ENCODE peak calls at places on chromosomes 2 and 18, in eight cellular contexts. F is HepG2, C is K562, M is HCT116, W is upper lobe of left lung, N is GM12878, K is Panc1, L is GM23338. G is an unnamed sample.

GRCh38 chr2:235366847-235367246 is 127.0 kb upstream of the AGAP1 start:
- ATAC-seq in F (no peak), K (no peak), W (no peak), N (no peak), M (peak; percentile 75), C (no peak), L (no peak), G (no peak)

GRCh38 chr18:9340472-9340871 is 5.9 kb downstream of the TWSG1 start:
- ATAC-seq in M (no peak), F (no peak), K (no peak), C (no peak), N (peak; percentile 42), W (no peak), L (no peak), G (no peak)

GRCh38 chr2:168889635-168890005 is 610 bp downstream of the SPC25 start:
- ATAC-seq in N (peak; percentile 11), M (peak; percentile 23), F (peak; percentile 43), K (peak; percentile 7), W (no peak), C (peak; percentile 57), L (no peak), G (no peak)

GRCh38 chr2:71385008-71385407 is 53.4 kb downstream of the ZNF638 start:
- ATAC-seq in W (no peak), N (no peak), M (no peak), L (no peak), C (no peak), K (no peak), F (no peak), G (peak; percentile 46)

GRCh38 chr2:96541326-96541725 is 4.8 kb downstream of the ARID5A start:
- ATAC-seq in K (no peak), W (no peak), L (no peak), C (no peak), F (no peak), M (no peak), N (no peak), G (no peak)

GRCh38 chr2:119333360-119333759 is 33.3 kb downstream of the C2orf76 start:
- ATAC-seq in W (no peak), N (no peak), C (peak; percentile 38), L (no peak), K (no peak), F (no peak), M (no peak), G (no peak)

GRCh38 chr2:196798980-196799379 is 503 bp downstream of the GTF3C3 start:
- ATAC-seq in L (no peak), M (peak; percentile 3), W (peak; percentile 2), F (peak; percentile 53), N (peak; percentile 21), C (peak; percentile 47), K (no peak), G (no peak)

GRCh38 chr18:74493689-74494088 is 2.5 kb upstream of the CNDP2 start:
- ATAC-seq in W (no peak), L (no peak), N (peak; percentile 22), K (peak; percentile 40), C (no peak), F (peak; percentile 14), M (no peak), G (no peak)

GRCh38 chr18:67651438-67651837 is 134.9 kb upstream of the DSEL start:
- ATAC-seq in C (no peak), N (no peak), K (no peak), M (no peak), W (peak; percentile 88), F (no peak), L (peak; percentile 37), G (peak; percentile 81)

GRCh38 chr2:3130889-3131635 is 246.6 kb downstream of the EIPR1 start:
- ATAC-seq in N (no peak), M (no peak), W (no peak), C (peak; percentile 33), L (peak; percentile 40), K (no peak), F (peak; percentile 42), G (no peak)

GRCh38 chr2:98921062-98921461 is 15.0 kb downstream of the CRACDL start:
- ATAC-seq in F (no peak), W (no peak), N (no peak), L (no peak), M (no peak), K (no peak), C (no peak), G (no peak)

GRCh38 chr2:55119711-55120487 is 69.6 kb upstream of the RTN4 start:
- ATAC-seq in F (peak; percentile 34), C (peak; percentile 12), N (no peak), L (no peak), M (no peak), K (peak; percentile 29), W (peak; percentile 59), G (peak; percentile 60)

GRCh38 chr18:60113396-60113795 is 213.6 kb downstream of the PMAIP1 start:
- ATAC-seq in M (no peak), W (no peak), F (no peak), N (no peak), L (no peak), K (no peak), C (no peak), G (no peak)

GRCh38 chr2:177405029-177405692 is 12.6 kb downstream of the AGPS start:
- ATAC-seq in M (no peak), L (no peak), N (peak; percentile 14), C (peak; percentile 16), F (peak; percentile 92), K (peak; percentile 38), W (no peak), G (no peak)

GRCh38 chr2:144517825-144518699 is 1.9 kb downstream of the ZEB2 start:
- ATAC-seq in L (no peak), W (no peak), C (peak; percentile 2), K (no peak), M (no peak), F (no peak), N (peak; percentile 4), G (no peak)
- TF ChIP-seq POLR2AphosphoS5 in L (no peak), W (peak; percentile 10), C (no peak), K (no peak), M (no peak), F (no peak), N (no peak), G (no peak)

DNA sequence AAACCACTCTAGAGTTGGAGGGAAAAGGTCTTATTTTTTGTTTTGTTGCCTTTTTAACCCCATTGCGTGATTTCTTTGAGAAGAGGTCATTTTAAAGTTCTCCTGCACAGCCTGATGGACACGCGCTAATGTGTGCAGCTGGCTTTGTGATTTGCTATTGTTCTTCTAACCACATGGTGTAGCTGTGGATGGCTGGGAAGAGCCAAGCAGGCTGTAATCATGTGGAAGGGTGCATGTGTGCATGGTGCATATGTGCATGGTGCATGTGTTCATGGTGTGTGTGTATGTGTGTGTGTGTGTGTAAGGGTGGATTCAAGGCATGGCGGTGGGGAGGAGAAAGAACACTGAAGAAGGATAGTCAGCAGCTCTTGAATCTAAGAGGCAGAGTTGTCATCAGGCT is 62.6 kb downstream of the PLB1 start:
- ATAC-seq in W (no peak), M (no peak), F (no peak), N (no peak), C (no peak), L (no peak), K (no peak), G (no peak)
- TF ChIP-seq CTCF in W (no peak), M (no peak), F (no peak), N (no peak), C (no peak), L (no peak), K (no peak), G (no peak)

GRCh38 chr2:66577331-66578041 is 142.6 kb downstream of the MEIS1 start:
- ATAC-seq in K (peak; percentile 40), N (no peak), F (peak; percentile 45), L (peak; percentile 5), C (no peak), W (peak; percentile 6), M (no peak), G (peak; percentile 23)

GRCh38 chr2:66578067-66578852 is 143.3 kb downstream of the MEIS1 start:
- ATAC-seq in W (no peak), M (no peak), C (no peak), K (no peak), N (no peak), L (no peak), F (no peak), G (no peak)

GRCh38 chr2:66574701-66575624 is 140.0 kb downstream of the MEIS1 start:
- ATAC-seq in K (peak; percentile 69), N (no peak), L (peak; percentile 13), F (peak; percentile 61), C (peak; percentile 88), W (peak; percentile 82), M (no peak), G (peak; percentile 47)

GRCh38 chr2:66575625-66576371 is 140.9 kb downstream of the MEIS1 start:
- ATAC-seq in W (peak; percentile 67), K (peak; percentile 40), C (peak; percentile 55), F (peak; percentile 73), N (no peak), M (no peak), L (peak; percentile 50), G (peak; percentile 35)

DNA sequence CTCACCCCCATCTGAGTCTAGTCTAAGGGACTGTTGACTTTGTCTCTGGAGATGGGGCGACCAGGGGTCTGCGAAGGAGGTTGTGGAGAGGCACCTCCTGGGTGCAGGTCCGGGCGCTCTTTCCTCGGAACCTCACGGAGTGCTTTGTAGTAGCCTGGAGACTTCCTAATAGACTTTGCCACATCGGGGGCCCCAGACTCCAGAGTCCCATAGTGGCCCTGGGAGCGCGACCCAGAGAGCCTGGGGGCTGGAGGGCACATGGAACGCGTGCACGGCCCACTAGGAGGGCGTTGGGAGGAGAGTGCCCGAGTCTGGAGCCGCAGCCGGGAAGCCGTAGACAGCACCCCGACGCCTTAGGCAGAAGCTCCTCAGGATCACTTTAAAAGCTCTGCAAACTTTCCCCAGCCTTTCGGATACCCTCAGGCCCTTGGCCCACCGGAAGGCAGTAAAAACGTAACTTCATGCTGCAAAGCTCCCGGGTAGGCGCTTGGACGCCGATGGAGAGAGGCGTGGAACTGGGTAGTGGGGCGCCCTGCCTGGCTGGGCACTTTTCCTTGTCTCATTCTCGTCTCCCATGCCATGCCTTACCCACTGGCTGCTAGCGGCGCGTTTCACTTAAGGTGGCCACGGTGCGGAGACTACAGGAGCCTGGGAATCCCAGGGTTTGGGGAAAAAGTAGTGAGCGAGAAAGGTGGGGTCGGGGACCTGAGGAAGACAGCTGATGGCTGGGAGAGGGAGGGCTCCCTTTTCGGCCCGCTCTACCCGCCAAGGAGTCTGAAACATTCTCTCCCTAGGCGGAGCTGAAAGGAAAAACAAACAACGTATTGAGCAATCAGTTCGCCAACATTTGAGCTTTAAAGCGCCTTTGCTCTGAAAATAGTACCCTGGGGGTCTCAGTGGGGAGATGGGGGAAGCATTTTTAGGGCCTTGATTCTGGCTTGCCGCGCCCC is 141.7 kb downstream of the MEIS1 start:
- ATAC-seq in L (peak; percentile 15), F (peak; percentile 64), K (peak; percentile 72), W (peak; percentile 50), N (no peak), C (no peak), M (no peak), G (peak; percentile 55)
- H3K27me3 ChIP-seq in L (peaks cover 67% of the 10 kb centered on the region), F (peaks cover 24% of the 10 kb centered on the region), K (peaks cover 38% of the 10 kb centered on the region), W (no peaks in the 10 kb centered on the region), N (peaks cover 7% of the 10 kb centered on the region), C (peaks cover 31% of the 10 kb centered on the region), M (no peaks in the 10 kb centered on the region), G (peaks cover 24% of the 10 kb centered on the region)

DNA sequence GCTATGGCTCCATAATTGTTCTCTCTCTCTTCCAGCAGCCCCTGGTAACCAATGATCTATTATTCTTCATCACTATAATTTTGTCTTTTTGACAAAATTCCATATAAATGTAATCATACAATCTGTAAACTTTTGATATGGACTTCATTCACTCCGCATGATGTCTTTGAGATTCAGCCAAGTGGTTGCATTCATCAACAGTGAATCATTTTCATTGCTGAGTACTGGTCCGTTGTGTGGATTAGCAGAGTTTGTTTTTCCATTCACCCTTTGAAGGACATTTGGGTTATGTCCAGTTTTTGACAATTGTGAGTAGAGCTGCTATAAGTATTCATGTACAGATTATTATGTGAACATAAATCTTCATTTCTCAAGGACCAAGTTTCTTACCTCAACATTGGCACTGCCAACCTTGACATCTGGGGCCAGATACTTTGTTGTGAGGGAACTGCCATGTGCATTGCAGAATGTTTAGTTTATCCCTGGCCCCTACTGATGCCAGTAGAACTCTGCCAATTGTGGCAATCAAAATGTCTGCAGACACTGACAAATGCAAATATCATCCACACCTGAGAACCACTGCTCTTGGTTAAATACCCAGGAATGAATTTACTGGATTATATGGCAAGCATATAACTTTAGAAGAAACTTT is 48.4 kb upstream of the BCL2L11 start:
- ATAC-seq in K (peak; percentile 93), C (no peak), L (no peak), N (no peak), F (no peak), W (peak; percentile 71), M (peak; percentile 68), G (peak; percentile 60)
- TF ChIP-seq POLR2AphosphoS5 in K (no peak), C (no peak), L (no peak), N (no peak), F (no peak), W (no peak), M (peak; percentile 50), G (no peak)

G was measured in gastroesophageal sphincter.